ENCODE peak calls at places on chromosomes 6 and 20, in seven cellular contexts. A, L, P, R, O, T and W are unnamed samples.

GRCh38 chr20:62475819-62476073 is at the start of gene GATA5:
- DNase-seq in A (no peak), L (no peak), P (no peak), R (no peak), O (no peak), T (no peak), W (no peak)

GRCh38 chr6:3289664-3290055 is 30.9 kb downstream of the PSMG4 start:
- DNase-seq in A (no peak), L (no peak), P (no peak), R (no peak), O (peak; percentile 78), T (no peak), W (no peak)

GRCh38 chr6:43927525-43928210 is 157.7 kb downstream of the VEGFA start:
- DNase-seq in A (no peak), L (no peak), P (no peak), R (peak; percentile 68), O (no peak), T (no peak), W (peak; percentile 32)

GRCh38 chr6:78580923-78581322 is 286.4 kb upstream of the IRAK1BP1 start:
- DNase-seq in A (no peak), L (no peak), P (no peak), R (no peak), O (no peak), T (no peak), W (no peak)

GRCh38 chr6:7587631-7588100 is 2.3 kb upstream of the SNRNP48 start:
- DNase-seq in A (no peak), L (no peak), P (no peak), R (peak; percentile 69), O (no peak), T (peak; percentile 36), W (no peak)

GRCh38 chr6:110852769-110853168 is 21.8 kb upstream of the AMD1 start:
- DNase-seq in A (no peak), L (no peak), P (no peak), R (no peak), O (no peak), T (no peak), W (no peak)

GRCh38 chr6:146910611-146911010 is 293.6 kb upstream of the STXBP5 start:
- DNase-seq in A (no peak), L (no peak), P (no peak), R (no peak), O (no peak), T (no peak), W (no peak)

GRCh38 chr6:31122803-31123706 is 2.8 kb upstream of the CDSN start:
- DNase-seq in A (no peak), L (no peak), P (no peak), R (peak; percentile 71), O (no peak), T (peak; percentile 85), W (no peak)

GRCh38 chr6:87473419-87473903 is 687 bp downstream of the SLC35A1 start:
- DNase-seq in A (peak; percentile 73), L (no peak), P (no peak), R (peak; percentile 71), O (no peak), T (no peak), W (peak; percentile 58)

GRCh38 chr6:107511410-107512070 is 21.6 kb downstream of the SOBP start:
- DNase-seq in A (no peak), L (no peak), P (no peak), R (no peak), O (no peak), T (no peak), W (no peak)

GRCh38 chr20:47188540-47188939 is 168.0 kb downstream of the ZMYND8 start:
- DNase-seq in A (no peak), L (no peak), P (no peak), R (no peak), O (no peak), T (no peak), W (peak; percentile 17)

GRCh38 chr6:164106345-164106769 is 691.8 kb downstream of the QKI start:
- DNase-seq in A (peak; percentile 24), L (no peak), P (no peak), R (no peak), O (no peak), T (no peak), W (no peak)

GRCh38 chr6:68876792-68877493 is 241.9 kb downstream of the ADGRB3 start:
- DNase-seq in A (peak; percentile 34), L (no peak), P (peak; percentile 2), R (peak; percentile 44), O (no peak), T (no peak), W (no peak)

GRCh38 chr6:40011844-40012243 is 77.6 kb upstream of the MOCS1 start:
- DNase-seq in A (no peak), L (no peak), P (no peak), R (peak; percentile 76), O (no peak), T (no peak), W (no peak)

GRCh38 chr20:38727602-38728236 is 3.4 kb downstream of the SLC32A1 start:
- DNase-seq in A (no peak), L (no peak), P (no peak), R (no peak), O (no peak), T (no peak), W (no peak)

GRCh38 chr6:69693749-69694148 is 103.1 kb downstream of the LMBRD1 start:
- DNase-seq in A (no peak), L (no peak), P (no peak), R (no peak), O (no peak), T (peak; percentile 7), W (no peak)

GRCh38 chr6:166768761-166769160 is 141.7 kb upstream of the RPS6KA2 start:
- DNase-seq in A (no peak), L (no peak), P (no peak), R (no peak), O (peak; percentile 58), T (no peak), W (no peak)
- H3K4me3 ChIP-seq in A (no peak overlapping the region), L (no peak overlapping the region), P (no peak overlapping the region), R (no peak overlapping the region), O (no peak overlapping the region), T (no peak overlapping the region), W (no peak overlapping the region)

GRCh38 chr6:106046116-106046853 is 39.9 kb upstream of the PRDM1 start:
- DNase-seq in A (no peak), L (no peak), P (no peak), R (no peak), O (no peak), T (no peak), W (peak; percentile 10)
- H3K4me3 ChIP-seq in A (no peak overlapping the region), L (no peak overlapping the region), P (no peak overlapping the region), R (no peak overlapping the region), O (no peak overlapping the region), T (no peak overlapping the region), W (no peak overlapping the region)

DNA sequence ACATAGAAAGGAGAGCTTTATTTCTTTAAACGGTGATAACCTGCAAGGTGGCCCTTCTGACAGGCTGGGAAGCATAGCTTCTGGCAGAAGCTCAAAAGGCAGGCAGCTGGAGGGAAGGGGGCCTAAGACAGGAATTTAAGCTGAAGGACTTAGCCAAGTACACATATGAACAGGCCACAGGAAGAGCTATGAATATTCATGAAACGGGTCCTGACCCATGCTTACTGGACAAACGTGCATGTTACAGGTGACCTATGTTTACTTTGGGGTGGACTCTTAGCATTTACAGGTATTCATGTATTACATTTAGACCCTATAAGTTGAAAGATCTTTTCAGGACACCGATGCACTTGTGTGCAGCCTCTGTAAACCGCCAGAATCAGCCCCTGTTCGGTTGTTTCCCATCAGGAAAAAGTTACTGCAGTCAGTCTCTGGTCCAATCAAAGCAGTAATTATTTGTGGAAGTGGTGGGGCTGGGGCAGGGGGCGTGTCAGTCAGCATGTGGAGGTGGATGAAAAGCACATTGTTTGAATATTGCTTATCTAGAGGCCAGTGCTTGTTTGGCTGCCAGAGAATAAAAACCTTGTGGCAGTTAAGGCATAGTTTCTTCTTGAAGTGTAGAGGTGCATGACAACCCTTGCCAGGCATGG is 2.9 kb upstream of the GZF1 start:
- DNase-seq in A (no peak), L (no peak), P (no peak), R (no peak), O (no peak), T (no peak), W (no peak)
- H3K4me3 ChIP-seq in A (peak overlapping the region; percentile 69), L (peak overlapping the region; percentile 90), P (no peak overlapping the region), R (no peak overlapping the region), O (no peak overlapping the region), T (no peak overlapping the region), W (no peak overlapping the region)

DNA sequence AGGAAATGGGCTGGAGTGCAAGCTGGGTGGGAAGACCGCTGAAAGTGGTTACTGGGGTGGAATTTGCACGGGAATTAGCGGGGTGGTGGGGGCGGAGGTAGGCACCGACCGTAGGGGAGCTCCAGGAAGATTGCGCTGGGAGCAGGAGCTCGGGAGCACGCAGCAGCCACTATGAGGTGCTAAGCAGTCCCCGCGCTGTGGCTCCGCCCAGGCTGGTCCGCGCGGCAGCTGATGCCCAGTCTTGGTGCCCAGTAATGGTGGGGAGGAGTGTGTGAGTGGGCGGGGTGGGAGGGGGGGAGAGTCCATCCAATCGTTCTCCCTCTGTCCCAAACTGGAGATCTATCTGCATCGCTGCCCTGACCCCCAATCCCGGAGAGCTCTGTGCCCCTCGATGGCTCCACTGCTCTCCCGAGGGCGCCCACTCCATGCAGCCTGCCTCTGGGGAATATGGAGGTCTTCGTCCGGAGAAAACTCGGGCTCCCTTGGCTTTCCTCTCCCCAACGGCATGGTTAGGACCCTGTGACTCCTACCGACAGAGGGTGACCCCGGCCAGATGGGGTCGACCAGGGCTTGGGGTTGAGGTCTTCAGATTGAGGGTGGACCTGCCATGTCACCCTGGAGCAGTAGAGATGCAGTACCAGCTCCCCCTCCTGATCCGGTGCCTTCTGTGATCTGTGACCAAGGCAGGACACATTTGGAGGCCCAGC is 5.3 kb downstream of the TP53TG5 start:
- DNase-seq in A (no peak), L (no peak), P (no peak), R (no peak), O (peak; percentile 85), T (no peak), W (no peak)
- H3K4me3 ChIP-seq in A (no peak overlapping the region), L (no peak overlapping the region), P (no peak overlapping the region), R (no peak overlapping the region), O (no peak overlapping the region), T (no peak overlapping the region), W (no peak overlapping the region)

GRCh38 chr6:45297302-45297701 is 30.8 kb upstream of the RUNX2 start:
- DNase-seq in A (no peak), L (no peak), P (no peak), R (no peak), O (no peak), T (no peak), W (no peak)

GRCh38 chr6:45289751-45290514 is 38.2 kb upstream of the RUNX2 start:
- DNase-seq in A (no peak), L (no peak), P (no peak), R (no peak), O (no peak), T (no peak), W (no peak)

GRCh38 chr6:45299096-45299581 is 29.0 kb upstream of the RUNX2 start:
- DNase-seq in A (no peak), L (no peak), P (no peak), R (no peak), O (no peak), T (no peak), W (no peak)

GRCh38 chr6:45293306-45293705 is 34.8 kb upstream of the RUNX2 start:
- DNase-seq in A (no peak), L (no peak), P (no peak), R (no peak), O (no peak), T (no peak), W (no peak)
- H3K4me3 ChIP-seq in A (no peak overlapping the region), L (no peak overlapping the region), P (no peak overlapping the region), R (no peak overlapping the region), O (no peak overlapping the region), T (no peak overlapping the region), W (no peak overlapping the region)